ENCODE peak calls at places on chromosomes 5 and 9, in five cellular contexts. K, Y, J, Z and F are unnamed samples.

GRCh38 chr5:123099514-123100151 is 10.6 kb downstream of the PRDM6 start:
- DNase-seq in K (no peak), Y (peak), J (no peak), Z (peak), F (no peak)

GRCh38 chr5:1006656-1007071 is 1.9 kb upstream of the NKD2 start:
- DNase-seq in K (no peak), Y (no peak), J (no peak), Z (no peak), F (no peak)

GRCh38 chr9:110133059-110133458 is 74.9 kb downstream of the C9orf152 start:
- DNase-seq in K (no peak), Y (no peak), J (no peak), Z (no peak), F (no peak)

GRCh38 chr9:127954831-127955293 is 17.2 kb upstream of the DPM2 start:
- DNase-seq in K (no peak), Y (no peak), J (no peak), Z (peak), F (no peak)

GRCh38 chr5:119583684-119584083 is 45.7 kb upstream of the FAM170A start:
- DNase-seq in K (peak), Y (no peak), J (no peak), Z (no peak), F (no peak)

GRCh38 chr5:86461169-86461956 is 156.4 kb upstream of the COX7C start:
- DNase-seq in K (no peak), Y (no peak), J (peak), Z (no peak), F (no peak)

GRCh38 chr5:57243286-57244137 is 69.7 kb downstream of the GPBP1 start:
- DNase-seq in K (no peak), Y (no peak), J (no peak), Z (no peak), F (no peak)

GRCh38 chr9:130174920-130175321 is 2.7 kb downstream of the NCS1 start:
- DNase-seq in K (no peak), Y (no peak), J (no peak), Z (no peak), F (no peak)

GRCh38 chr5:13957032-13957645 is 12.7 kb upstream of the DNAH5 start:
- DNase-seq in K (no peak), Y (peak), J (peak), Z (peak), F (peak)

GRCh38 chr5:32222723-32223470 is 48.8 kb upstream of the GOLPH3 start:
- DNase-seq in K (no peak), Y (no peak), J (no peak), Z (no peak), F (no peak)

GRCh38 chr9:35923927-35924763 is 14.9 kb downstream of the SPAAR start:
- DNase-seq in K (no peak), Y (peak), J (no peak), Z (no peak), F (peak)

GRCh38 chr9:119758990-119759389 is 389.8 kb upstream of the BRINP1 start:
- DNase-seq in K (no peak), Y (no peak), J (no peak), Z (no peak), F (no peak)

GRCh38 chr5:169350759-169351240 is 49.9 kb upstream of the SLIT3 start:
- DNase-seq in K (no peak), Y (peak), J (no peak), Z (peak), F (no peak)

GRCh38 chr5:1420211-1421195 is 24.7 kb downstream of the SLC6A3 start:
- DNase-seq in K (no peak), Y (no peak), J (no peak), Z (no peak), F (no peak)

GRCh38 chr5:180352116-180352975 is 790 bp downstream of the GFPT2 start:
- DNase-seq in K (no peak), Y (no peak), J (no peak), Z (peak), F (no peak)

GRCh38 chr5:41695920-41696582 is 174.2 kb downstream of the OXCT1 start:
- DNase-seq in K (no peak), Y (no peak), J (no peak), Z (no peak), F (no peak)

GRCh38 chr5:97778451-97778850 is 595.4 kb upstream of the RIOK2 start:
- DNase-seq in K (no peak), Y (no peak), J (no peak), Z (no peak), F (no peak)

GRCh38 chr5:59124983-59125960 is 542.4 kb downstream of the RAB3C start:
- DNase-seq in K (no peak), Y (no peak), J (no peak), Z (no peak), F (no peak)

GRCh38 chr5:37492778-37493555 is 113.8 kb downstream of the WDR70 start:
- DNase-seq in K (no peak), Y (no peak), J (no peak), Z (no peak), F (no peak)

GRCh38 chr5:126851441-126852103 is 74.6 kb downstream of the LMNB1 start:
- DNase-seq in K (no peak), Y (no peak), J (no peak), Z (no peak), F (no peak)

GRCh38 chr5:112310746-112311145 is 108.3 kb downstream of the EPB41L4A start:
- DNase-seq in K (no peak), Y (no peak), J (no peak), Z (no peak), F (no peak)

GRCh38 chr9:75063556-75064305 is 24.2 kb downstream of the NMRK1 start:
- DNase-seq in K (no peak), Y (no peak), J (no peak), Z (no peak), F (no peak)

GRCh38 chr9:96232539-96233241 is 69.3 kb downstream of the HSD17B3 start:
- DNase-seq in K (no peak), Y (no peak), J (peak), Z (peak), F (peak)

GRCh38 chr5:169786219-169786618 is 149.1 kb downstream of the DOCK2 start:
- DNase-seq in K (no peak), Y (no peak), J (no peak), Z (no peak), F (no peak)

GRCh38 chr9:70100362-70100761 is 56.7 kb downstream of the MAMDC2 start:
- DNase-seq in K (no peak), Y (no peak), J (no peak), Z (peak), F (no peak)

GRCh38 chr9:87337335-87338074 is 160.2 kb upstream of the DAPK1 start:
- DNase-seq in K (no peak), Y (no peak), J (no peak), Z (peak), F (no peak)

GRCh38 chr9:137034709-137035506 is 3.0 kb upstream of the FUT7 start:
- DNase-seq in K (peak), Y (peak), J (peak), Z (peak), F (peak)

GRCh38 chr9:98429613-98430012 is 174.2 kb upstream of the TBC1D2 start:
- DNase-seq in K (no peak), Y (no peak), J (no peak), Z (no peak), F (no peak)

GRCh38 chr5:128158342-128158741 is 74.8 kb downstream of the SLC12A2 start:
- DNase-seq in K (no peak), Y (no peak), J (no peak), Z (no peak), F (no peak)

GRCh38 chr5:67249590-67249895 is 52.9 kb upstream of the CD180 start:
- DNase-seq in K (no peak), Y (no peak), J (no peak), Z (no peak), F (no peak)

GRCh38 chr5:153551537-153552079 is 61.1 kb downstream of the GRIA1 start:
- DNase-seq in K (no peak), Y (peak), J (no peak), Z (peak), F (peak)

GRCh38 chr5:79269733-79270166 is 33.8 kb downstream of the JMY start:
- DNase-seq in K (no peak), Y (no peak), J (peak), Z (no peak), F (no peak)

GRCh38 chr5:151214614-151215545 is 9.0 kb downstream of the CCDC69 start:
- DNase-seq in K (peak), Y (no peak), J (peak), Z (no peak), F (no peak)

GRCh38 chr9:108094676-108094993 is 605.1 kb upstream of the KLF4 start:
- DNase-seq in K (no peak), Y (no peak), J (no peak), Z (no peak), F (peak)
- TF ChIP-seq ZBTB33 in K (no peak), Y (no peak), J (no peak), Z (no peak), F (no peak)

GRCh38 chr9:116332090-116332489 is 178.5 kb downstream of the PAPPA start:
- DNase-seq in K (no peak), Y (no peak), J (no peak), Z (no peak), F (no peak)
- TF ChIP-seq ZBTB33 in K (no peak), Y (no peak), J (no peak), Z (no peak), F (no peak)

GRCh38 chr5:143135832-143136551 is 267.5 kb downstream of the NR3C1 start:
- DNase-seq in K (no peak), Y (no peak), J (peak), Z (no peak), F (no peak)
- TF ChIP-seq ZBTB33 in K (no peak), Y (no peak), J (no peak), Z (no peak), F (no peak)

GRCh38 chr9:71677209-71677608 is 91.1 kb downstream of the CEMIP2 start:
- DNase-seq in K (no peak), Y (no peak), J (no peak), Z (no peak), F (no peak)

GRCh38 chr9:71676460-71676859 is 91.9 kb downstream of the CEMIP2 start:
- DNase-seq in K (no peak), Y (no peak), J (no peak), Z (no peak), F (no peak)

GRCh38 chr9:71678999-71679398 is 89.3 kb downstream of the CEMIP2 start:
- DNase-seq in K (no peak), Y (no peak), J (no peak), Z (no peak), F (no peak)

GRCh38 chr9:71675129-71675856 is 93.0 kb downstream of the CEMIP2 start:
- DNase-seq in K (no peak), Y (no peak), J (no peak), Z (no peak), F (no peak)

DNA sequence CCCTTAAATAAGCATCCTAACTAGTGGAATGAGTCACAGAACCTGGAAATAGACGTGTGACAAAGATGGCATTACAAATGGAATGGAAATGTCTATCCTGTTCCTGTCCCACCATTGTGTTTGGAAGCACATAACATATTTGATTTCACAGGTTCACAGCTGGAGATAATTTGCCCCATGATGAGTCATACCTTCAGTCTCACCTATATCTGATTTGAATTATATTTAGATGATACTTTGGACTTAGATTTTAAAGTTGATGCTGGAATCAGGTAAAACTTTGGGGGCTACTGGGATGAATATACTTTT is 92.5 kb downstream of the CEMIP2 start:
- DNase-seq in K (no peak), Y (no peak), J (no peak), Z (no peak), F (no peak)
- TF ChIP-seq ZBTB33 in K (no peak), Y (no peak), J (no peak), Z (no peak), F (no peak)